ENCODE peak calls at places on chromosomes 16 and 17, in five cellular contexts. R is CD8-positive, alpha-beta T cell; G is Peyer's patch; E is heart left ventricle; Y is pancreas. P is an unnamed sample.
A peak's percentile ranks its signal among the peaks of the same experiment; 100 is the strongest.

GRCh38 chr17:35588196-35588920 is 1.2 kb downstream of the AP2B1 start:
- DNase-seq in E (no peak), R (no peak), G (no peak), Y (no peak), P (no peak)

GRCh38 chr17:32871736-32872135 is 5.2 kb downstream of the MYO1D start:
- DNase-seq in G (no peak), R (no peak), Y (no peak), E (no peak), P (no peak)

GRCh38 chr16:66262253-66263167 is 104.0 kb upstream of the CDH5 start:
- DNase-seq in E (peak; percentile 23), G (peak; percentile 8), Y (no peak), R (no peak), P (peak; percentile 73)

GRCh38 chr17:214881-215331 is 33.5 kb upstream of the DOC2B start:
- DNase-seq in Y (peak; percentile 41), R (no peak), E (no peak), G (no peak), P (no peak)

GRCh38 chr16:48113471-48113870 is 42.3 kb downstream of the ABCC12 start:
- DNase-seq in Y (no peak), R (no peak), E (no peak), G (no peak), P (no peak)

GRCh38 chr17:6070895-6071511 is 824 bp downstream of the WSCD1 start:
- DNase-seq in Y (no peak), G (no peak), R (no peak), E (no peak), P (no peak)

GRCh38 chr17:76720941-76721340 is 5.5 kb downstream of the JMJD6 start:
- DNase-seq in R (no peak), G (no peak), E (no peak), Y (no peak), P (no peak)

GRCh38 chr16:53501216-53501859 is 1.7 kb downstream of the AKTIP start:
- DNase-seq in R (no peak), E (no peak), G (no peak), Y (no peak), P (no peak)

GRCh38 chr16:29756654-29757053 is 10.9 kb upstream of the C16orf54 start:
- DNase-seq in E (no peak), Y (no peak), R (no peak), G (no peak), P (no peak)

GRCh38 chr17:18161226-18162094 is 22.2 kb upstream of the ALKBH5 start:
- DNase-seq in Y (no peak), E (no peak), G (no peak), R (no peak), P (no peak)

GRCh38 chr17:2713881-2714280 is 2.3 kb upstream of the CLUH start:
- DNase-seq in E (no peak), G (no peak), R (no peak), Y (no peak), P (no peak)

GRCh38 chr16:75229172-75230031 is 10.6 kb downstream of the CTRB1 start:
- DNase-seq in E (peak; percentile 13), G (no peak), R (no peak), Y (peak; percentile 73), P (no peak)

GRCh38 chr16:83355570-83356218 is 452.1 kb upstream of the HSBP1 start:
- DNase-seq in R (no peak), G (no peak), Y (no peak), E (no peak), P (no peak)

GRCh38 chr16:30731411-30731810 is 16.8 kb upstream of the PHKG2 start:
- DNase-seq in Y (no peak), R (no peak), E (no peak), G (no peak), P (no peak)

DNA sequence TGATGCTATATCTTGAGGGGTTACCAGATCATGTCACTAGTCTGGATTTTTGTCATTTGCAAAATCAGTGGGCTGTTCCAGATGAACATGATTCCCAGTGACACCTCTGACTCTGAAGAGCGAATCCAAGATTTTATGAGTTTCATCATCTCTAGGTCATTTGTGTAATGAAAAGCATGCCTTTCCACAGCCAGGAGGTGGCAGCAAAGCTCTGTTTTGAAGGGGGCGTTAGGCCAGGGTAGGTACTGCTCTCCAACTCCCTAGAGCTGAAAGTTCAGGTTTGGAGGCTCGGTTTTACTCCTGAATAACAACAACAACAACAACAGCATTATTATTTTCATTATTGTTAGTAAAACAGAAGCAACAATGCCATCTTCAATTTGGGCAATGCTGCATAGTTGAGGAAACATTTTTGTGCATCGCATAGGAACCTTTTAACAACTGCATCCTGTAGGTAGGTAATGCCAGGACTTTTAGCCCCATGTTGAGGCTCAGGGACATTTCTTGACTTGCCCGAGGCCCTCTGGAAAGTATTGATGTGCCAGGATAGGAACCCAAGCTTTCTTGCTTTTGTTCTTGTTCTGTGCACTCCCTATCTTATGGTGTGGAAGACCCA is 77.0 kb downstream of the MYH13 start:
- DNase-seq in E (peak; percentile 27), R (no peak), G (no peak), Y (no peak), P (peak; percentile 62)
- H3K4me3 ChIP-seq in E (no peak overlapping the region), R (no peak overlapping the region), G (no peak overlapping the region), Y (no peak overlapping the region), P (no peak overlapping the region)

GRCh38 chr17:37831492-37831891 is 86.6 kb upstream of the HNF1B start:
- DNase-seq in Y (no peak), R (no peak), E (no peak), G (no peak), P (no peak)

GRCh38 chr17:37827905-37828304 is 83.0 kb upstream of the HNF1B start:
- DNase-seq in G (no peak), E (no peak), R (no peak), Y (no peak), P (no peak)

GRCh38 chr17:37829446-37830142 is 84.7 kb upstream of the HNF1B start:
- DNase-seq in R (no peak), Y (no peak), G (no peak), E (no peak), P (no peak)

GRCh38 chr17:37828313-37829124 is 83.7 kb upstream of the HNF1B start:
- DNase-seq in Y (no peak), G (no peak), E (no peak), R (no peak), P (no peak)

DNA sequence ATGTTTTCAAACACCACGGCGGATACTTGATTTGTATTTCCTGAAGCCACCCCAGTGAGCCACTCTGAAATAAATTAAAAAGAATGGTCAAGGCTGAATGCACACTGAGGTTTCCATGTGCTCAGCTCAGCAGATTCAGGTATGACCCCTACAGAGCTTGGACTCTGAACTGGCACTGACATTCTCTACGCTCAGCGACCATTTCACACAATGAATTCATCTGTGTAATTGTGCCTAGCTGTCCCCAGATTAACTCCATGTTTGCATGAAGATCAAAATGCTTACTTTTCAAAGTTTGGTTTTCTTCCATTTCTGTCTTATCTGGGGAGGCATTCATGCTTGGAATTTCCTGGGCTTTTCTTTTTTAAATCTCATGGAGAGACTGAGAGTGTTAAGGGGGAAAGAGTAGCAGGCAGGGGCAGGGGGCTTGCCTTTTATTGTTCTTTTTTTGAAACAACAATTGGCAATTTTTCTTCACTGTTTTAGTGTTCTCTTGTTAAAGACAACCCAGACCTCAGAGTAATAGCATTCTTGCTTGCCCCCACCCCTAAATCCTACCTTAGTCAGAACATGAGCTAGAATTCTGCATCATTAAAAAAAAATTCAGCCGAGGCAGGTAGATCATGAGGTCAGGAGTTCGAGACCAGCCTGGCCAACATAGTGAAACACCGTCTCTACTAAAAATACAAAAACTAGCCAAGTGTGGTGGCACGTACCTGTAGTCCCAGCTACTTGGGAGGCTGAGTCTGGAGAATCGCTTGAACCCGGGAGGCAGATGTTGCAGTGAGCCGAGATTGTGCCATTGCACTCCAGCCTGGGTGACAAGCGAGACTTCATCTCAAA is 85.5 kb upstream of the HNF1B start:
- DNase-seq in R (no peak), G (no peak), E (no peak), Y (no peak), P (no peak)
- H3K27me3 ChIP-seq in R (no peaks in the 10 kb centered on the region), G (no peaks in the 10 kb centered on the region), E (no peaks in the 10 kb centered on the region), Y (no peaks in the 10 kb centered on the region), P (no peaks in the 10 kb centered on the region)

GRCh38 chr16:23146877-23147601 is 2.2 kb downstream of the USP31 start:
- DNase-seq in G (no peak), E (no peak), R (no peak), Y (no peak), P (no peak)

GRCh38 chr16:23149267-23149992 is at the start of gene USP31:
- DNase-seq in R (peak; percentile 86), Y (peak; percentile 96), E (peak; percentile 97), G (peak; percentile 90), P (peak; percentile 98)

GRCh38 chr16:23148166-23148512 is 1.1 kb downstream of the USP31 start:
- DNase-seq in Y (no peak), R (no peak), E (no peak), G (no peak), P (no peak)

GRCh38 chr16:23148513-23149266 is 562 bp downstream of the USP31 start:
- DNase-seq in E (peak; percentile 75), R (peak; percentile 37), Y (peak; percentile 89), G (peak; percentile 40), P (peak; percentile 74)

GRCh38 chr16:23147666-23148065 is 1.6 kb downstream of the USP31 start:
- DNase-seq in Y (no peak), R (no peak), G (no peak), E (no peak), P (no peak)
- H3K4me3 ChIP-seq in Y (no peak overlapping the region), R (no peak overlapping the region), G (no peak overlapping the region), E (peak overlapping the region; percentile 88), P (peak overlapping the region; percentile 69)

GRCh38 chr17:57859601-57860413 is 10.0 kb upstream of the MRPS23 start:
- DNase-seq in G (no peak), Y (no peak), R (no peak), E (no peak), P (no peak)
- H3K27me3 ChIP-seq in G (no peaks in the 10 kb centered on the region), Y (no peaks in the 10 kb centered on the region), R (no peaks in the 10 kb centered on the region), E (no peaks in the 10 kb centered on the region), P (no peaks in the 10 kb centered on the region)

GRCh38 chr16:55908641-55909040 is 33.5 kb upstream of the CES5A start:
- DNase-seq in R (no peak), E (no peak), Y (no peak), G (no peak), P (no peak)
- H3K4me3 ChIP-seq in R (no peak overlapping the region), E (no peak overlapping the region), Y (no peak overlapping the region), G (no peak overlapping the region), P (no peak overlapping the region)

GRCh38 chr17:79135628-79136405 is 61.2 kb downstream of the ENGASE start:
- DNase-seq in R (no peak), E (no peak), G (no peak), Y (no peak), P (no peak)

GRCh38 chr17:79132271-79133064 is 57.8 kb downstream of the ENGASE start:
- DNase-seq in E (no peak), Y (no peak), R (no peak), G (no peak), P (no peak)

GRCh38 chr17:79133214-79133613 is 58.6 kb downstream of the ENGASE start:
- DNase-seq in Y (no peak), R (no peak), G (no peak), E (no peak), P (no peak)

GRCh38 chr17:79135011-79135410 is 60.4 kb downstream of the ENGASE start:
- DNase-seq in G (no peak), E (no peak), Y (no peak), R (no peak), P (no peak)

DNA sequence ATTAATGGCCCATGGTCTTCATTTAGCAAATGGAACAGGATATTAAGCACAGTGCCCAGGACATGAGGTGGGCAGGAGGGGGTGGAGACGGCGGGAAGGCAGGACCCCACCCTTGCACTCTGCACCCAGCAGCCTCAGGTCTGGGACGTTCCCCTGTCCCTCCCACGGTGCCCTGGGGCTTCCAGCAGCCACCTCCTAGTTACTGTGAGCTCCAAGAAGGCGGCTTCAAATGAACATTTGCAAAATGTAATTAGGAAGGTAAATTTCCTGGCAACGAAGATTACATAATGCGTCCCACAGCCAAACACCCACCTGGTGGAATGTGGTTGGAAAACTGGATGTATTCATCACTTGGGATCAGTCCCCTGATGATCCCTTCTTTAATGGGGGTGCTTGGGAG is 59.4 kb downstream of the ENGASE start:
- DNase-seq in R (no peak), Y (no peak), G (no peak), E (no peak), P (no peak)
- H3K27me3 ChIP-seq in R (no peaks in the 10 kb centered on the region), Y (no peaks in the 10 kb centered on the region), G (no peaks in the 10 kb centered on the region), E (peaks cover 21% of the 10 kb centered on the region), P (peaks cover 24% of the 10 kb centered on the region)

P was measured in MG63.